ENCODE peak calls at places on chromosomes 7 and 10, in eight cellular contexts. Q is thyroid gland; A is NCI-H2171 treated with DMSO at 0.1 percent for 48 hours; T is NCI-H748 treated with DMSO at 0.1 percent for 48 hours; B is dorsolateral prefrontal cortex; P is small intestine; W is G401; J is activated CD4-positive, alpha-beta T cell treated with anti-CD3 and anti-CD28 coated beads, Interleukin-2, amount 50 U/mL, for 48 hours. K is an unnamed sample.

GRCh38 chr7:1888425-1888824 is 218.3 kb downstream of the ELFN1 start:
- DNase-seq in Q (no peak), A (no peak), T (no peak), B (no peak), P (no peak), W (no peak), J (no peak), K (no peak)

GRCh38 chr7:120843121-120843520 is 14.8 kb downstream of the TSPAN12 start:
- DNase-seq in Q (no peak), A (no peak), T (no peak), B (no peak), P (no peak), W (no peak), J (no peak), K (no peak)

GRCh38 chr10:102150970-102151773 is 1.0 kb upstream of the NOLC1 start:
- DNase-seq in Q (no peak), A (no peak), T (no peak), B (no peak), P (peak), W (no peak), J (no peak), K (peak)

GRCh38 chr7:75762350-75762917 is 9.6 kb downstream of the CCL26 start:
- DNase-seq in Q (no peak), A (peak), T (peak), B (no peak), P (peak), W (peak), J (no peak), K (peak)

GRCh38 chr10:69321865-69322264 is 43.6 kb downstream of the HK1 start:
- DNase-seq in Q (no peak), A (peak), T (no peak), B (no peak), P (no peak), W (no peak), J (no peak), K (no peak)

GRCh38 chr7:30224511-30225031 is 59.8 kb upstream of the ZNRF2 start:
- DNase-seq in Q (no peak), A (no peak), T (no peak), B (no peak), P (no peak), W (no peak), J (no peak), K (no peak)

GRCh38 chr7:40659231-40659630 is 524.4 kb downstream of the SUGCT start:
- DNase-seq in Q (no peak), A (no peak), T (no peak), B (no peak), P (no peak), W (no peak), J (no peak), K (no peak)

GRCh38 chr7:46486264-46487206 is 565.5 kb upstream of the IGFBP3 start:
- DNase-seq in Q (peak), A (no peak), T (no peak), B (no peak), P (peak), W (no peak), J (no peak), K (no peak)

GRCh38 chr10:77628906-77629730 is 8.5 kb downstream of the KCNMA1 start:
- DNase-seq in Q (no peak), A (no peak), T (no peak), B (no peak), P (no peak), W (no peak), J (no peak), K (no peak)

GRCh38 chr7:33885290-33886005 is 19.9 kb upstream of the BMPER start:
- DNase-seq in Q (no peak), A (no peak), T (no peak), B (no peak), P (no peak), W (no peak), J (no peak), K (no peak)

GRCh38 chr7:43815373-43815772 is 53.9 kb downstream of the MRPS24 start:
- DNase-seq in Q (no peak), A (no peak), T (no peak), B (no peak), P (no peak), W (peak), J (no peak), K (no peak)

GRCh38 chr10:13036841-13037240 is 35.3 kb upstream of the CCDC3 start:
- DNase-seq in Q (no peak), A (no peak), T (no peak), B (no peak), P (no peak), W (no peak), J (no peak), K (no peak)

GRCh38 chr10:59175538-59176240 is 754 bp upstream of the PHYHIPL start:
- DNase-seq in Q (no peak), A (no peak), T (peak), B (peak), P (peak), W (peak), J (no peak), K (peak)

GRCh38 chr10:97676770-97677581 is 10.1 kb downstream of the AVPI1 start:
- DNase-seq in Q (peak), A (peak), T (peak), B (peak), P (peak), W (peak), J (peak), K (peak)

GRCh38 chr10:49187950-49188761 is at the start of gene TMEM273:
- DNase-seq in Q (peak), A (no peak), T (no peak), B (peak), P (peak), W (peak), J (peak), K (no peak)

GRCh38 chr7:18177815-18178660 is 150.4 kb upstream of the PRPS1L1 start:
- DNase-seq in Q (no peak), A (no peak), T (no peak), B (no peak), P (no peak), W (no peak), J (peak), K (no peak)

GRCh38 chr7:44735403-44736165 is 13.1 kb upstream of the ZMIZ2 start:
- DNase-seq in Q (no peak), A (no peak), T (no peak), B (no peak), P (no peak), W (no peak), J (peak), K (no peak)

GRCh38 chr10:91590904-91591791 is 41.7 kb downstream of the PPP1R3C start:
- DNase-seq in Q (no peak), A (peak), T (no peak), B (no peak), P (peak), W (no peak), J (no peak), K (peak)

GRCh38 chr10:86401588-86402282 is 35.1 kb upstream of the GRID1 start:
- DNase-seq in Q (peak), A (peak), T (no peak), B (no peak), P (peak), W (peak), J (peak), K (peak)

GRCh38 chr7:125678771-125679170 is 749.1 kb upstream of the POT1 start:
- DNase-seq in Q (no peak), A (no peak), T (no peak), B (no peak), P (no peak), W (no peak), J (no peak), K (no peak)